ENCODE peak calls at places on chromosomes 1 and 21, in eight cellular contexts. M is CD8-positive, alpha-beta memory T cell; R is pulmonary artery endothelial cell; X is non-pigmented ciliary epithelial cell; W is astrocyte of the spinal cord; H is fibroblast of pulmonary artery; Z is RKO; F is AG09319. E is an unnamed sample.

GRCh38 chr1:160366731-160367515 is at the start of gene NHLH1:
- DNase-seq in W (no peak), F (no peak), R (no peak), X (no peak), Z (no peak), H (no peak), M (no peak), E (no peak)

GRCh38 chr1:218371927-218372672 is 27.0 kb downstream of the TGFB2 start:
- DNase-seq in M (no peak), X (no peak), W (peak), Z (no peak), R (no peak), F (peak), H (peak), E (no peak)

GRCh38 chr1:175822575-175822974 is 79.2 kb upstream of the TNR start:
- DNase-seq in X (no peak), F (no peak), Z (peak), R (no peak), M (no peak), H (no peak), W (peak), E (peak)

GRCh38 chr21:14850394-14850793 is 214.4 kb downstream of the NRIP1 start:
- DNase-seq in F (no peak), R (no peak), M (no peak), W (peak), Z (no peak), X (peak), H (peak), E (peak)

GRCh38 chr1:15618685-15619525 is 1.6 kb downstream of the DDI2 start:
- DNase-seq in Z (peak), X (no peak), F (peak), M (no peak), W (peak), R (no peak), H (peak), E (peak)

GRCh38 chr1:223258751-223259177 is 105.2 kb downstream of the SUSD4 start:
- DNase-seq in H (peak), R (no peak), W (peak), M (no peak), X (peak), Z (no peak), F (no peak), E (peak)

GRCh38 chr1:236156512-236157208 is 14.3 kb downstream of the GPR137B start:
- DNase-seq in H (no peak), X (no peak), F (no peak), W (no peak), Z (no peak), R (no peak), M (no peak), E (no peak)

GRCh38 chr21:21064353-21064752 is 66.1 kb downstream of the NCAM2 start:
- DNase-seq in F (no peak), Z (no peak), H (no peak), X (no peak), M (no peak), R (no peak), W (no peak), E (no peak)

GRCh38 chr1:10432910-10433785 is 2.9 kb downstream of the CENPS start:
- DNase-seq in R (no peak), H (no peak), F (no peak), X (no peak), Z (no peak), M (no peak), W (no peak), E (no peak)

GRCh38 chr1:191206808-191207207 is 729.1 kb upstream of the BRINP3 start:
- DNase-seq in R (no peak), W (peak), H (peak), Z (peak), F (no peak), X (no peak), M (no peak), E (peak)

GRCh38 chr1:173103006-173103405 is 52.3 kb upstream of the TNFSF18 start:
- DNase-seq in X (no peak), M (no peak), H (no peak), Z (no peak), F (no peak), W (no peak), R (no peak), E (no peak)

GRCh38 chr1:3633344-3634058 is 8.7 kb downstream of the TPRG1L start:
- DNase-seq in X (no peak), F (no peak), Z (no peak), W (no peak), M (no peak), R (no peak), H (no peak), E (no peak)

GRCh38 chr1:219031821-219032220 is 141.9 kb upstream of the LYPLAL1 start:
- DNase-seq in Z (no peak), X (no peak), H (peak), R (no peak), W (no peak), M (no peak), F (no peak), E (no peak)

GRCh38 chr1:2203671-2204383 is 9.3 kb upstream of the FAAP20 start:
- DNase-seq in M (no peak), X (no peak), R (no peak), F (no peak), H (no peak), W (no peak), Z (no peak), E (no peak)

GRCh38 chr1:50368179-50369007 is 54.9 kb downstream of the DMRTA2 start:
- DNase-seq in M (peak), Z (no peak), X (no peak), H (peak), R (no peak), W (peak), F (no peak), E (peak)

GRCh38 chr1:26265405-26265804 is 14.5 kb upstream of the SH3BGRL3 start:
- DNase-seq in W (no peak), Z (no peak), X (no peak), H (no peak), M (no peak), R (no peak), F (no peak), E (no peak)

GRCh38 chr1:7106442-7107108 is 321.3 kb downstream of the CAMTA1 start:
- DNase-seq in F (no peak), Z (no peak), X (no peak), M (no peak), R (no peak), W (no peak), H (no peak), E (no peak)

GRCh38 chr1:18947570-18947969 is 8.9 kb downstream of the IFFO2 start:
- DNase-seq in Z (no peak), R (no peak), F (no peak), H (no peak), M (no peak), W (no peak), X (no peak), E (peak)

GRCh38 chr1:85198864-85199263 is 2.0 kb downstream of the SYDE2 start:
- DNase-seq in R (no peak), M (no peak), W (peak), F (no peak), H (no peak), X (no peak), Z (peak), E (no peak)

GRCh38 chr1:59915516-59915915 is 11.1 kb downstream of the CYP2J2 start:
- DNase-seq in R (no peak), W (no peak), F (no peak), M (no peak), H (no peak), Z (no peak), X (no peak), E (no peak)

GRCh38 chr21:34582506-34583150 is 32.3 kb downstream of the RCAN1 start:
- DNase-seq in H (peak), W (peak), Z (no peak), R (no peak), F (no peak), M (no peak), X (no peak), E (peak)

GRCh38 chr1:89311757-89312156 is 39.1 kb upstream of the GBP5 start:
- DNase-seq in H (peak), W (no peak), F (no peak), Z (no peak), M (no peak), X (no peak), R (no peak), E (no peak)